ENCODE peak calls at places on chromosomes 4 and X, in six cellular contexts. T is NCI-H524; Z is naive B cell; N is NCI-H1417 treated with DMSO at 0.1 percent for 48 hours; M is activated effector memory CD4-positive, alpha-beta T cell treated with Interleukin-2 at 50 U/mL for 16 hours; Q is NCI-H774. J is an unnamed sample.

GRCh38 chr4:16337936-16338335 is 111.7 kb upstream of the TAPT1 start:
- DNase-seq in N (no peak), M (no peak), T (no peak), Z (no peak), Q (no peak), J (no peak)

GRCh38 chrX:133745361-133745760 is 240.0 kb downstream of the GPC3 start:
- DNase-seq in Q (no peak), N (no peak), M (no peak), T (no peak), Z (peak; percentile 7), J (no peak)

GRCh38 chr4:6116696-6117285 is 83.6 kb downstream of the JAKMIP1 start:
- DNase-seq in Q (no peak), Z (no peak), N (no peak), M (no peak), T (no peak), J (no peak)

GRCh38 chr4:122588453-122589238 is 32.2 kb downstream of the IL21 start:
- DNase-seq in N (no peak), Z (no peak), T (no peak), Q (no peak), M (no peak), J (no peak)

GRCh38 chr4:41882622-41883347 is 52.4 kb upstream of the TMEM33 start:
- DNase-seq in Z (peak; percentile 51), N (no peak), M (peak; percentile 36), T (peak; percentile 36), Q (peak; percentile 46), J (peak; percentile 85)

GRCh38 chr4:146310319-146311021 is 96.1 kb downstream of the REELD1 start:
- DNase-seq in M (no peak), T (no peak), Z (no peak), Q (no peak), N (no peak), J (no peak)

GRCh38 chr4:18645356-18645755 is 623.8 kb upstream of the LCORL start:
- DNase-seq in Z (no peak), T (no peak), N (no peak), M (no peak), Q (no peak), J (no peak)

GRCh38 chr4:173766231-173766630 is 236.2 kb upstream of the HAND2 start:
- DNase-seq in M (no peak), Z (no peak), Q (no peak), N (no peak), T (no peak), J (no peak)

J was measured in GM19239.